ENCODE peak calls at places on chromosome 21, in five cellular contexts. L, C, D, S and K are unnamed samples.

GRCh38 chr21:33968082-33968997 is 52.7 kb upstream of the ATP5PO start:
- DNase-seq in L (no peak), C (peak), D (no peak), S (peak), K (peak)

GRCh38 chr21:21236981-21237380 is 238.8 kb downstream of the NCAM2 start:
- DNase-seq in L (no peak), C (no peak), D (no peak), S (no peak), K (no peak)

GRCh38 chr21:38350681-38351080 is 93.9 kb downstream of the KCNJ15 start:
- DNase-seq in L (no peak), C (no peak), D (no peak), S (no peak), K (peak)

GRCh38 chr21:39094847-39095525 is 88.3 kb downstream of the PSMG1 start:
- DNase-seq in L (peak), C (peak), D (no peak), S (peak), K (peak)

GRCh38 chr21:42315296-42315891 is at the start of gene TFF3:
- DNase-seq in L (no peak), C (no peak), D (no peak), S (no peak), K (peak)

GRCh38 chr21:33492571-33492970 is 1.1 kb upstream of the DNAJC28 start:
- DNase-seq in L (no peak), C (peak), D (no peak), S (peak), K (peak)

GRCh38 chr21:35005077-35005476 is 44.0 kb downstream of the RUNX1 start:
- DNase-seq in L (no peak), C (no peak), D (no peak), S (no peak), K (no peak)

GRCh38 chr21:39612233-39613028 is at the start of gene B3GALT5:
- DNase-seq in L (no peak), C (no peak), D (no peak), S (peak), K (peak)

GRCh38 chr21:20997633-20998455 is at the start of gene NCAM2:
- DNase-seq in L (peak), C (peak), D (peak), S (peak), K (peak)

GRCh38 chr21:35904995-35905972 is 155.0 kb downstream of the SETD4 start:
- DNase-seq in L (peak), C (no peak), D (peak), S (peak), K (no peak)

GRCh38 chr21:15022608-15023261 is 42.1 kb downstream of the NRIP1 start:
- DNase-seq in L (no peak), C (no peak), D (no peak), S (no peak), K (no peak)

GRCh38 chr21:29075706-29076447 is 2.4 kb upstream of the CCT8 start:
- DNase-seq in L (no peak), C (no peak), D (no peak), S (peak), K (no peak)

GRCh38 chr21:39845581-39846130 is 21.6 kb upstream of the PCP4 start:
- DNase-seq in L (no peak), C (no peak), D (no peak), S (no peak), K (peak)

GRCh38 chr21:14560139-14560538 is 14.0 kb upstream of the SAMSN1 start:
- DNase-seq in L (no peak), C (no peak), D (no peak), S (no peak), K (no peak)

GRCh38 chr21:16821588-16821987 is 691.3 kb upstream of the CXADR start:
- DNase-seq in L (no peak), C (peak), D (no peak), S (no peak), K (peak)

DNA sequence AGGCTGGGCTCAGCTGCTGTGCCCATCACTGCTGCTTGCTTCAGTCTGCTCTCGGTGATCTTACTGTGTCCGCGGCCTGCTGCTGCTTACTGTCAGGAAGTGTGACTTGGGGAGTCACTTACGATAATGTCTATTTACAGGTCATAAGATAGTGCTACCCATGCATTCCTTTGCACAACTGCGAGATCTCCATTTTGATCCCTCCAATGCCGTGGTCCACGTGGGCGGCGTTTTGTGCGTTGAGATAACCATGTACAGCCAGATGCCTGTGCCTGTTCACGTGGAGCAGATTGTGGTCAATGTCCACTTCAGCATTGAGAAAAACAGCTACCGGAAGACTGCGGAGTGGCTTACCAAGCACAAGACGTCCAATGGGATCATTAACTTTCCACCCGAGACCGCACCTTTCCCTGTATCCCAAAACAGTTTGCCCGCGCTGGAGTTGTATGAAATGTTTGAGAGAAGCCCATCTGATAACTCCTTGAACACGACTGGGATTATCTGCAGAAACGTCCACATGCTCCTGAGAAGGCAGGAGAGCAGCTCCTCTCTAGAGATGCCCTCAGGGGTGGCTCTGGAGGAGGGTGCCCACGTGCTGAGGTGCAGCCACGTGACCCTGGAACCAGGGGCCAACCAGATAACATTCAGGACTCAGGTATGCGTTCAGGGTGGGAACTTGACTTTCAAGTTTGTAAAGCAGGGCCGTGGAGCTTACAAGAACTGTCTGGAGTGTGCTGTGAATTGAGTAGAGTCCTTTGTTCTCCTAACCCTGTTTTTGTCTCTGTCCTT is 24.4 kb upstream of the PWP2 start:
- DNase-seq in L (no peak), C (no peak), D (no peak), S (no peak), K (no peak)
- H3K4me3 ChIP-seq in L (no peak), C (no peak), D (no peak), S (no peak), K (no peak)

DNA sequence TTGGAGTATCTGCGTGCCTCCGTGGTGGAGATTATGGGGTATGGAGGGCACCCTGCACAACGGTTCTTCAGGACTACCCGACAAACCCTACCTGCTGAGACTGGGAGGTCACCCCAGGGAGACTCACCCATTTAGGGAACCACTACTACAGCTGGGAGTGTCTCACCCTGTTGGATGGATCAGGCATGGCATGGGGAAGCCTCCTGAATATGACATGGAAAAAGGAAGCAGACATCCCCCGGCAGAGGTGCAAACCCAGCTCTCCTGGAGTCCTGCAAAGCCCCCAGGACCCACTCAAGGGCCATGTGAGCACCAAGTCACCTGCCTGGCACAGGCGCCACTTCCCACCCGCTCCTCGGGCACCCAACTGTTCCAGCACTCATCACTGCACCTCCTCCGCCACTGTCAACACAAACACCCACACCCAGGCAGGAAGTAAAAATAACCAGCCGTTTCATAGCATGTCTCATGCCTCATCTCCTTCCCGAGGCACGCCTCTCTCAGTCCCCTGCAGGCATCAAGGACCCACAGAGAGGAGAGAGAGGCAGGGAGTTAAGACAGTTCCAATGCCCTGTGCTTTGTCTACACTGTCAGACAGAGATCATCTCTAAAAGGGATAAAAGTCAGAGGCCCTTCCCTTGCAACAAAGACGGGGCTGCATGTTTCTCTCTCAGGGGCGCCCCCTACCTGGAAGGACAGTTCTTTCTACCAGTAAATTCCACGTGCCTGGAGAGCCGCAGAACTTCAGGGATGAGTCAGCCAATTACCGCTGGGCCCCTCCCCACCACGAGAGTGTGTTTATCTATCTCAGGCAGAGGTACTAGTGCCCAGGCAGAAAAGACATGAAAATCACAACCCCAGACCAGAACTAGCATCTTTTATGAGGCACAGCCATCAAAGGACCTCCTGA is 150.1 kb upstream of the SOD1 start:
- DNase-seq in L (no peak), C (peak), D (no peak), S (peak), K (peak)
- TF ChIP-seq CTCF in L (no peak), C (peak), D (no peak), S (peak), K (peak)

GRCh38 chr21:23664193-23664694 is 1943.0 kb downstream of the MRPL39 start:
- DNase-seq in L (no peak), C (no peak), D (no peak), S (no peak), K (no peak)
- H3K4me3 ChIP-seq in L (no peak), C (no peak), D (no peak), S (no peak), K (no peak)

DNA sequence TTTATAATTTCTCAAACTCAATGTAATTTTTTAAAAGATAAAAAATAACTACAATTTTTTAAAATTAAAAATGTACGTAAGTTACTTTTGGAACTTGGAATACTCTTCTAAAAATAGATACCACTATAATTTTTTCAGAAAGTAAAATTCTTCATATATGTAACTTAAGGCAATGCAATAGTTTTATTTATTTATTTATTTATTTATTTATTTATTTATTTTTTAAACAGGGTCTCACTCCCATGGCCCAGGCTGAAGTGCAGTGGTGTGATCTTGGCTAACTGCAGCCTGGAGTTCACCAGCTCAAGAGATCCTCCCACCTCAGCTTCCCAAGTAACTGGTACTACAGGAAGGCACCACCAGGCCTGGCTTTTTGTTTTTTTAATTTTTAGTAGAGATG is 3.1 kb upstream of the KRTAP23-1 start:
- DNase-seq in L (no peak), C (no peak), D (no peak), S (no peak), K (no peak)
- TF ChIP-seq CTCF in L (no peak), C (no peak), D (no peak), S (no peak), K (no peak)

DNA sequence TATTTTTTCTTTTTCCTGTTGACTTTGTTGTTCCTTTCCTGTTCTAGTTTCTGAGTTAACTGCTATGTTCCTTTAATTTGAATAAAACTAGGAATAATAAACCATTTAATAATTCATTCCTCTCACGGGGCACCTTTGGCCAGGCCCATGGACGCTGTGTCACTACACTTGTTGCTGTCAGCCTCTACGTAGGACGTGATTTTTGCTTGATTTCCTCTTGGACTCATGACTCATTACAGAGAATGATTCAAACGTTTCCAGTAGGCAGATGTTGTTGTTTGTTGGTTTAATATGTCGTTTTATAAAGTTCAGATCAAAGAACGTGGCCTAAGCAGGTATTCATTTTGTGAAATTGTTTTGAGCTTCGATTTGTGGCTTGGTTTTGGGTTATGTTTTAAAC is 9.1 kb upstream of the SLC19A1 start:
- DNase-seq in L (peak), C (peak), D (no peak), S (peak), K (peak)
- H3K4me3 ChIP-seq in L (no peak), C (no peak), D (no peak), S (no peak), K (no peak)

GRCh38 chr21:26795398-26795790 is 49.8 kb downstream of the ADAMTS1 start:
- DNase-seq in L (no peak), C (no peak), D (no peak), S (no peak), K (peak)

GRCh38 chr21:26800001-26800400 is 45.2 kb downstream of the ADAMTS1 start:
- DNase-seq in L (peak), C (no peak), D (peak), S (peak), K (peak)

GRCh38 chr21:26795866-26796329 is 49.3 kb downstream of the ADAMTS1 start:
- DNase-seq in L (peak), C (peak), D (peak), S (peak), K (peak)

GRCh38 chr21:26798856-26799751 is 46.1 kb downstream of the ADAMTS1 start:
- DNase-seq in L (no peak), C (no peak), D (no peak), S (peak), K (no peak)

DNA sequence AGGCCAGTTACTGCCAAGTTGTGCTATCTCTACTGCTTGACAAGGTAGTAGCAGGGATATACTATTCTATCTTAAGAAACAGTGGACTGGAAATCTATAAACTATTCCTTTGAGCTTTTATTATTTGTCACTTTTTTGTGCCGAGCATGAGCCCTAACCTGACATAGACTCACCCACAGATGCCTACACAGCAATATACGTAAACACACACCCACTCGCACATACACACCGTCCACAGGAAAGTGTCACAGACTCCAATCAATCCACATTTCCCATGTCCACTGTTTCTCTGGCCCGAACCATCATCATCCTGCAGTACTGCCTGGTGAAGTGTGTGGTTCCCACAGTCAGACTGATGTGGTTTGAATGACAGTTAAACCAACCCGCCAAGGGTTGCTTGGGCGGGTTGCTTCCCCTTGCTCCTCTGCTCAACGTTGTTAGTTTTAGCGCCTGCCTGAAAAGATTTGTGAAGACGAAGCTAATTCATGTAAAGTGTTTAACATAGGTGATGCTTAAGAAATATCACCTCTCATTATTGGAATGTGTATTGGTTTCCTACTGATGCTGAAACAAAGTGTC is 47.2 kb downstream of the ADAMTS1 start:
- DNase-seq in L (no peak), C (no peak), D (no peak), S (no peak), K (no peak)
- TF ChIP-seq CTCF in L (no peak), C (no peak), D (no peak), S (no peak), K (no peak)